ENCODE peak calls at places on chromosome 6, in eight cellular contexts. One of them, this sample, is unnamed.
A peak's percentile ranks its signal among the peaks of the same experiment; 100 is the strongest.

GRCh38 chr6:107328081-107328480 is 131.3 kb downstream of the PDSS2 start:
- DNase-seq in left kidney: no peak
- DNase-seq in GM10248: no peak
- DNase-seq in A549: no peak
- DNase-seq in M059J: no peak
- DNase-seq in NCI-H1105 treated with DMSO at 0.1 percent for 48 hours: no peak
- DNase-seq in GM20000: no peak
- DNase-seq in fibroblast of the aortic adventitia: no peak
- DNase-seq in this sample: no peak

GRCh38 chr6:15513131-15513771 is 149.6 kb downstream of the DTNBP1 start:
- DNase-seq in left kidney: peak; percentile 42
- DNase-seq in GM10248: no peak
- DNase-seq in A549: no peak
- DNase-seq in M059J: no peak
- DNase-seq in NCI-H1105 treated with DMSO at 0.1 percent for 48 hours: no peak
- DNase-seq in GM20000: no peak
- DNase-seq in fibroblast of the aortic adventitia: no peak
- DNase-seq in this sample: no peak

GRCh38 chr6:132236744-132237143 is 164.5 kb downstream of the MOXD1 start:
- DNase-seq in left kidney: peak; percentile 83
- DNase-seq in GM10248: no peak
- DNase-seq in A549: no peak
- DNase-seq in M059J: peak; percentile 16
- DNase-seq in NCI-H1105 treated with DMSO at 0.1 percent for 48 hours: no peak
- DNase-seq in GM20000: no peak
- DNase-seq in fibroblast of the aortic adventitia: no peak
- DNase-seq in this sample: no peak

GRCh38 chr6:49339096-49339495 is 124.0 kb downstream of the MMUT start:
- DNase-seq in left kidney: no peak
- DNase-seq in GM10248: no peak
- DNase-seq in A549: no peak
- DNase-seq in M059J: no peak
- DNase-seq in NCI-H1105 treated with DMSO at 0.1 percent for 48 hours: no peak
- DNase-seq in GM20000: no peak
- DNase-seq in fibroblast of the aortic adventitia: no peak
- DNase-seq in this sample: no peak

GRCh38 chr6:16707101-16707783 is 54.0 kb downstream of the ATXN1 start:
- DNase-seq in left kidney: no peak
- DNase-seq in GM10248: no peak
- DNase-seq in A549: no peak
- DNase-seq in M059J: peak; percentile 67
- DNase-seq in NCI-H1105 treated with DMSO at 0.1 percent for 48 hours: no peak
- DNase-seq in GM20000: no peak
- DNase-seq in fibroblast of the aortic adventitia: no peak
- DNase-seq in this sample: no peak

GRCh38 chr6:125471703-125472102 is 169.9 kb upstream of the HDDC2 start:
- DNase-seq in left kidney: no peak
- DNase-seq in GM10248: no peak
- DNase-seq in A549: no peak
- DNase-seq in M059J: no peak
- DNase-seq in NCI-H1105 treated with DMSO at 0.1 percent for 48 hours: no peak
- DNase-seq in GM20000: no peak
- DNase-seq in fibroblast of the aortic adventitia: peak; percentile 49
- DNase-seq in this sample: no peak

GRCh38 chr6:63533952-63534351 is 38.3 kb upstream of the LOC128125822 start:
- DNase-seq in left kidney: no peak
- DNase-seq in GM10248: no peak
- DNase-seq in A549: no peak
- DNase-seq in M059J: no peak
- DNase-seq in NCI-H1105 treated with DMSO at 0.1 percent for 48 hours: no peak
- DNase-seq in GM20000: no peak
- DNase-seq in fibroblast of the aortic adventitia: no peak
- DNase-seq in this sample: no peak

GRCh38 chr6:54775586-54775985 is 71.0 kb upstream of the FAM83B start:
- DNase-seq in left kidney: no peak
- DNase-seq in GM10248: no peak
- DNase-seq in A549: no peak
- DNase-seq in M059J: no peak
- DNase-seq in NCI-H1105 treated with DMSO at 0.1 percent for 48 hours: no peak
- DNase-seq in GM20000: no peak
- DNase-seq in fibroblast of the aortic adventitia: no peak
- DNase-seq in this sample: no peak

This sample was measured in NCI-H345.